ENCODE peak calls at places on chromosomes 3 and 15, in seven cellular contexts. One of them, this sample, is unnamed.
A peak's percentile ranks its signal among the peaks of the same experiment; 100 is the strongest.

GRCh38 chr15:68410466-68411200 is 21.3 kb downstream of the ITGA11 start:
- DNase-seq in stimulated activated CD4-positive, alpha-beta T cell treated with anti-CD3 and anti-CD28 coated beads, Interleukin-15, amount 100 ng/mL, for 24 hours: no peak
- DNase-seq in NCI-H1092: no peak
- DNase-seq in stimulated activated naive CD8-positive, alpha-beta T cell treated with anti-CD3 and anti-CD28 coated beads, Interleukin-15, Interleukin-2, amounts not matched to agents 100 U/mL and 50 U/mL, for 24 hours: no peak
- DNase-seq in left cardiac atrium: no peak
- DNase-seq in effector CD4-positive, alpha-beta T cell: no peak
- DNase-seq in Right ventricle myocardium superior: no peak
- DNase-seq in this sample: no peak

GRCh38 chr3:60523536-60523935 is 727.7 kb downstream of the FHIT start:
- DNase-seq in Right ventricle myocardium superior: no peak
- DNase-seq in stimulated activated naive CD8-positive, alpha-beta T cell treated with anti-CD3 and anti-CD28 coated beads, Interleukin-15, Interleukin-2, amounts not matched to agents 100 U/mL and 50 U/mL, for 24 hours: no peak
- DNase-seq in left cardiac atrium: no peak
- DNase-seq in stimulated activated CD4-positive, alpha-beta T cell treated with anti-CD3 and anti-CD28 coated beads, Interleukin-15, amount 100 ng/mL, for 24 hours: no peak
- DNase-seq in NCI-H1092: no peak
- DNase-seq in effector CD4-positive, alpha-beta T cell: no peak
- DNase-seq in this sample: no peak

GRCh38 chr15:38072507-38073277 is 138.3 kb downstream of the TMCO5A start:
- DNase-seq in NCI-H1092: no peak
- DNase-seq in Right ventricle myocardium superior: peak; percentile 86
- DNase-seq in left cardiac atrium: peak; percentile 75
- DNase-seq in stimulated activated CD4-positive, alpha-beta T cell treated with anti-CD3 and anti-CD28 coated beads, Interleukin-15, amount 100 ng/mL, for 24 hours: peak; percentile 30
- DNase-seq in effector CD4-positive, alpha-beta T cell: no peak
- DNase-seq in stimulated activated naive CD8-positive, alpha-beta T cell treated with anti-CD3 and anti-CD28 coated beads, Interleukin-15, Interleukin-2, amounts not matched to agents 100 U/mL and 50 U/mL, for 24 hours: peak; percentile 24
- DNase-seq in this sample: no peak

GRCh38 chr3:136396916-136397315 is 146.8 kb downstream of the PCCB start:
- DNase-seq in NCI-H1092: no peak
- DNase-seq in effector CD4-positive, alpha-beta T cell: no peak
- DNase-seq in Right ventricle myocardium superior: no peak
- DNase-seq in stimulated activated naive CD8-positive, alpha-beta T cell treated with anti-CD3 and anti-CD28 coated beads, Interleukin-15, Interleukin-2, amounts not matched to agents 100 U/mL and 50 U/mL, for 24 hours: no peak
- DNase-seq in stimulated activated CD4-positive, alpha-beta T cell treated with anti-CD3 and anti-CD28 coated beads, Interleukin-15, amount 100 ng/mL, for 24 hours: no peak
- DNase-seq in left cardiac atrium: no peak
- DNase-seq in this sample: no peak

GRCh38 chr15:59168536-59168935 is 38.1 kb upstream of the LDHAL6B start:
- DNase-seq in left cardiac atrium: no peak
- DNase-seq in stimulated activated naive CD8-positive, alpha-beta T cell treated with anti-CD3 and anti-CD28 coated beads, Interleukin-15, Interleukin-2, amounts not matched to agents 100 U/mL and 50 U/mL, for 24 hours: no peak
- DNase-seq in Right ventricle myocardium superior: no peak
- DNase-seq in NCI-H1092: no peak
- DNase-seq in effector CD4-positive, alpha-beta T cell: no peak
- DNase-seq in stimulated activated CD4-positive, alpha-beta T cell treated with anti-CD3 and anti-CD28 coated beads, Interleukin-15, amount 100 ng/mL, for 24 hours: no peak
- DNase-seq in this sample: no peak

GRCh38 chr3:60250210-60250609 is 1001.0 kb downstream of the FHIT start:
- DNase-seq in Right ventricle myocardium superior: no peak
- DNase-seq in stimulated activated CD4-positive, alpha-beta T cell treated with anti-CD3 and anti-CD28 coated beads, Interleukin-15, amount 100 ng/mL, for 24 hours: no peak
- DNase-seq in effector CD4-positive, alpha-beta T cell: no peak
- DNase-seq in stimulated activated naive CD8-positive, alpha-beta T cell treated with anti-CD3 and anti-CD28 coated beads, Interleukin-15, Interleukin-2, amounts not matched to agents 100 U/mL and 50 U/mL, for 24 hours: no peak
- DNase-seq in NCI-H1092: no peak
- DNase-seq in left cardiac atrium: no peak
- DNase-seq in this sample: no peak

GRCh38 chr3:195897081-195897852 is 11.1 kb downstream of the TNK2 start:
- DNase-seq in NCI-H1092: no peak
- DNase-seq in stimulated activated naive CD8-positive, alpha-beta T cell treated with anti-CD3 and anti-CD28 coated beads, Interleukin-15, Interleukin-2, amounts not matched to agents 100 U/mL and 50 U/mL, for 24 hours: no peak
- DNase-seq in Right ventricle myocardium superior: peak; percentile 54
- DNase-seq in left cardiac atrium: peak; percentile 56
- DNase-seq in effector CD4-positive, alpha-beta T cell: no peak
- DNase-seq in stimulated activated CD4-positive, alpha-beta T cell treated with anti-CD3 and anti-CD28 coated beads, Interleukin-15, amount 100 ng/mL, for 24 hours: no peak
- DNase-seq in this sample: no peak

GRCh38 chr3:83218383-83219200 is 1457.1 kb upstream of the GBE1 start:
- DNase-seq in Right ventricle myocardium superior: no peak
- DNase-seq in left cardiac atrium: no peak
- DNase-seq in effector CD4-positive, alpha-beta T cell: no peak
- DNase-seq in stimulated activated CD4-positive, alpha-beta T cell treated with anti-CD3 and anti-CD28 coated beads, Interleukin-15, amount 100 ng/mL, for 24 hours: no peak
- DNase-seq in stimulated activated naive CD8-positive, alpha-beta T cell treated with anti-CD3 and anti-CD28 coated beads, Interleukin-15, Interleukin-2, amounts not matched to agents 100 U/mL and 50 U/mL, for 24 hours: no peak
- DNase-seq in NCI-H1092: no peak
- DNase-seq in this sample: no peak

GRCh38 chr15:96334705-96335428 is 4.4 kb downstream of the NR2F2 start:
- DNase-seq in stimulated activated naive CD8-positive, alpha-beta T cell treated with anti-CD3 and anti-CD28 coated beads, Interleukin-15, Interleukin-2, amounts not matched to agents 100 U/mL and 50 U/mL, for 24 hours: no peak
- DNase-seq in left cardiac atrium: no peak
- DNase-seq in Right ventricle myocardium superior: no peak
- DNase-seq in effector CD4-positive, alpha-beta T cell: no peak
- DNase-seq in NCI-H1092: no peak
- DNase-seq in stimulated activated CD4-positive, alpha-beta T cell treated with anti-CD3 and anti-CD28 coated beads, Interleukin-15, amount 100 ng/mL, for 24 hours: no peak
- DNase-seq in this sample: no peak

GRCh38 chr3:123749716-123750115 is 134.4 kb downstream of the MYLK start:
- DNase-seq in effector CD4-positive, alpha-beta T cell: no peak
- DNase-seq in stimulated activated CD4-positive, alpha-beta T cell treated with anti-CD3 and anti-CD28 coated beads, Interleukin-15, amount 100 ng/mL, for 24 hours: no peak
- DNase-seq in left cardiac atrium: no peak
- DNase-seq in NCI-H1092: no peak
- DNase-seq in Right ventricle myocardium superior: no peak
- DNase-seq in stimulated activated naive CD8-positive, alpha-beta T cell treated with anti-CD3 and anti-CD28 coated beads, Interleukin-15, Interleukin-2, amounts not matched to agents 100 U/mL and 50 U/mL, for 24 hours: no peak
- DNase-seq in this sample: no peak

GRCh38 chr3:4645468-4645867 is 152.3 kb downstream of the ITPR1 start:
- DNase-seq in effector CD4-positive, alpha-beta T cell: no peak
- DNase-seq in left cardiac atrium: no peak
- DNase-seq in stimulated activated CD4-positive, alpha-beta T cell treated with anti-CD3 and anti-CD28 coated beads, Interleukin-15, amount 100 ng/mL, for 24 hours: peak; percentile 11
- DNase-seq in Right ventricle myocardium superior: no peak
- DNase-seq in stimulated activated naive CD8-positive, alpha-beta T cell treated with anti-CD3 and anti-CD28 coated beads, Interleukin-15, Interleukin-2, amounts not matched to agents 100 U/mL and 50 U/mL, for 24 hours: no peak
- DNase-seq in NCI-H1092: no peak
- DNase-seq in this sample: no peak

GRCh38 chr3:33171580-33171979 is 47.0 kb downstream of the SUSD5 start:
- DNase-seq in stimulated activated CD4-positive, alpha-beta T cell treated with anti-CD3 and anti-CD28 coated beads, Interleukin-15, amount 100 ng/mL, for 24 hours: no peak
- DNase-seq in Right ventricle myocardium superior: no peak
- DNase-seq in stimulated activated naive CD8-positive, alpha-beta T cell treated with anti-CD3 and anti-CD28 coated beads, Interleukin-15, Interleukin-2, amounts not matched to agents 100 U/mL and 50 U/mL, for 24 hours: no peak
- DNase-seq in effector CD4-positive, alpha-beta T cell: no peak
- DNase-seq in left cardiac atrium: no peak
- DNase-seq in NCI-H1092: no peak
- DNase-seq in this sample: no peak

GRCh38 chr3:16448691-16449090 is 64.8 kb downstream of the RFTN1 start:
- DNase-seq in Right ventricle myocardium superior: peak; percentile 76
- DNase-seq in effector CD4-positive, alpha-beta T cell: no peak
- DNase-seq in stimulated activated naive CD8-positive, alpha-beta T cell treated with anti-CD3 and anti-CD28 coated beads, Interleukin-15, Interleukin-2, amounts not matched to agents 100 U/mL and 50 U/mL, for 24 hours: peak; percentile 58
- DNase-seq in stimulated activated CD4-positive, alpha-beta T cell treated with anti-CD3 and anti-CD28 coated beads, Interleukin-15, amount 100 ng/mL, for 24 hours: peak; percentile 66
- DNase-seq in left cardiac atrium: peak; percentile 74
- DNase-seq in NCI-H1092: no peak
- DNase-seq in this sample: no peak

GRCh38 chr15:29731865-29732264 is 90.4 kb downstream of the TJP1 start:
- DNase-seq in left cardiac atrium: no peak
- DNase-seq in NCI-H1092: no peak
- DNase-seq in Right ventricle myocardium superior: no peak
- DNase-seq in stimulated activated naive CD8-positive, alpha-beta T cell treated with anti-CD3 and anti-CD28 coated beads, Interleukin-15, Interleukin-2, amounts not matched to agents 100 U/mL and 50 U/mL, for 24 hours: no peak
- DNase-seq in stimulated activated CD4-positive, alpha-beta T cell treated with anti-CD3 and anti-CD28 coated beads, Interleukin-15, amount 100 ng/mL, for 24 hours: no peak
- DNase-seq in effector CD4-positive, alpha-beta T cell: no peak
- DNase-seq in this sample: no peak

GRCh38 chr15:73464602-73465001 is 21.6 kb downstream of the REC114 start:
- DNase-seq in Right ventricle myocardium superior: no peak
- DNase-seq in stimulated activated CD4-positive, alpha-beta T cell treated with anti-CD3 and anti-CD28 coated beads, Interleukin-15, amount 100 ng/mL, for 24 hours: no peak
- DNase-seq in left cardiac atrium: no peak
- DNase-seq in effector CD4-positive, alpha-beta T cell: no peak
- DNase-seq in stimulated activated naive CD8-positive, alpha-beta T cell treated with anti-CD3 and anti-CD28 coated beads, Interleukin-15, Interleukin-2, amounts not matched to agents 100 U/mL and 50 U/mL, for 24 hours: no peak
- DNase-seq in NCI-H1092: no peak
- DNase-seq in this sample: no peak

GRCh38 chr15:59689626-59690236 is 611 bp upstream of the BNIP2 start:
- DNase-seq in stimulated activated naive CD8-positive, alpha-beta T cell treated with anti-CD3 and anti-CD28 coated beads, Interleukin-15, Interleukin-2, amounts not matched to agents 100 U/mL and 50 U/mL, for 24 hours: peak; percentile 65
- DNase-seq in left cardiac atrium: peak; percentile 90
- DNase-seq in Right ventricle myocardium superior: peak; percentile 94
- DNase-seq in effector CD4-positive, alpha-beta T cell: peak; percentile 58
- DNase-seq in stimulated activated CD4-positive, alpha-beta T cell treated with anti-CD3 and anti-CD28 coated beads, Interleukin-15, amount 100 ng/mL, for 24 hours: peak; percentile 78
- DNase-seq in NCI-H1092: peak; percentile 7
- DNase-seq in this sample: peak; percentile 70

GRCh38 chr3:132753946-132754345 is 31.7 kb upstream of the NPHP3 start:
- DNase-seq in stimulated activated naive CD8-positive, alpha-beta T cell treated with anti-CD3 and anti-CD28 coated beads, Interleukin-15, Interleukin-2, amounts not matched to agents 100 U/mL and 50 U/mL, for 24 hours: no peak
- DNase-seq in left cardiac atrium: no peak
- DNase-seq in stimulated activated CD4-positive, alpha-beta T cell treated with anti-CD3 and anti-CD28 coated beads, Interleukin-15, amount 100 ng/mL, for 24 hours: no peak
- DNase-seq in NCI-H1092: no peak
- DNase-seq in Right ventricle myocardium superior: no peak
- DNase-seq in effector CD4-positive, alpha-beta T cell: no peak
- DNase-seq in this sample: no peak

GRCh38 chr3:179436517-179436916 is 14.8 kb downstream of the GNB4 start:
- DNase-seq in stimulated activated naive CD8-positive, alpha-beta T cell treated with anti-CD3 and anti-CD28 coated beads, Interleukin-15, Interleukin-2, amounts not matched to agents 100 U/mL and 50 U/mL, for 24 hours: no peak
- DNase-seq in NCI-H1092: no peak
- DNase-seq in Right ventricle myocardium superior: no peak
- DNase-seq in stimulated activated CD4-positive, alpha-beta T cell treated with anti-CD3 and anti-CD28 coated beads, Interleukin-15, amount 100 ng/mL, for 24 hours: no peak
- DNase-seq in left cardiac atrium: no peak
- DNase-seq in effector CD4-positive, alpha-beta T cell: no peak
- DNase-seq in this sample: no peak

GRCh38 chr3:116064646-116065045 is 380.6 kb downstream of the LSAMP start:
- DNase-seq in NCI-H1092: no peak
- DNase-seq in stimulated activated CD4-positive, alpha-beta T cell treated with anti-CD3 and anti-CD28 coated beads, Interleukin-15, amount 100 ng/mL, for 24 hours: no peak
- DNase-seq in Right ventricle myocardium superior: no peak
- DNase-seq in left cardiac atrium: no peak
- DNase-seq in effector CD4-positive, alpha-beta T cell: no peak
- DNase-seq in stimulated activated naive CD8-positive, alpha-beta T cell treated with anti-CD3 and anti-CD28 coated beads, Interleukin-15, Interleukin-2, amounts not matched to agents 100 U/mL and 50 U/mL, for 24 hours: no peak
- DNase-seq in this sample: no peak

GRCh38 chr3:126672741-126673140 is 17.8 kb upstream of the TXNRD3 start:
- DNase-seq in stimulated activated naive CD8-positive, alpha-beta T cell treated with anti-CD3 and anti-CD28 coated beads, Interleukin-15, Interleukin-2, amounts not matched to agents 100 U/mL and 50 U/mL, for 24 hours: no peak
- DNase-seq in stimulated activated CD4-positive, alpha-beta T cell treated with anti-CD3 and anti-CD28 coated beads, Interleukin-15, amount 100 ng/mL, for 24 hours: no peak
- DNase-seq in effector CD4-positive, alpha-beta T cell: no peak
- DNase-seq in left cardiac atrium: no peak
- DNase-seq in NCI-H1092: no peak
- DNase-seq in Right ventricle myocardium superior: no peak
- DNase-seq in this sample: peak; percentile 24

GRCh38 chr15:35777016-35777415 is 231.1 kb upstream of the DPH6 start:
- DNase-seq in NCI-H1092: no peak
- DNase-seq in effector CD4-positive, alpha-beta T cell: no peak
- DNase-seq in stimulated activated CD4-positive, alpha-beta T cell treated with anti-CD3 and anti-CD28 coated beads, Interleukin-15, amount 100 ng/mL, for 24 hours: no peak
- DNase-seq in stimulated activated naive CD8-positive, alpha-beta T cell treated with anti-CD3 and anti-CD28 coated beads, Interleukin-15, Interleukin-2, amounts not matched to agents 100 U/mL and 50 U/mL, for 24 hours: no peak
- DNase-seq in left cardiac atrium: no peak
- DNase-seq in Right ventricle myocardium superior: no peak
- DNase-seq in this sample: peak; percentile 85

GRCh38 chr3:72187131-72187530 is 402.2 kb upstream of the PROK2 start:
- DNase-seq in effector CD4-positive, alpha-beta T cell: no peak
- DNase-seq in Right ventricle myocardium superior: no peak
- DNase-seq in NCI-H1092: no peak
- DNase-seq in stimulated activated naive CD8-positive, alpha-beta T cell treated with anti-CD3 and anti-CD28 coated beads, Interleukin-15, Interleukin-2, amounts not matched to agents 100 U/mL and 50 U/mL, for 24 hours: no peak
- DNase-seq in stimulated activated CD4-positive, alpha-beta T cell treated with anti-CD3 and anti-CD28 coated beads, Interleukin-15, amount 100 ng/mL, for 24 hours: no peak
- DNase-seq in left cardiac atrium: no peak
- DNase-seq in this sample: no peak

GRCh38 chr3:8739757-8740508 is 6.3 kb downstream of the CAV3 start:
- DNase-seq in left cardiac atrium: no peak
- DNase-seq in stimulated activated CD4-positive, alpha-beta T cell treated with anti-CD3 and anti-CD28 coated beads, Interleukin-15, amount 100 ng/mL, for 24 hours: no peak
- DNase-seq in stimulated activated naive CD8-positive, alpha-beta T cell treated with anti-CD3 and anti-CD28 coated beads, Interleukin-15, Interleukin-2, amounts not matched to agents 100 U/mL and 50 U/mL, for 24 hours: peak; percentile 4
- DNase-seq in Right ventricle myocardium superior: no peak
- DNase-seq in NCI-H1092: no peak
- DNase-seq in effector CD4-positive, alpha-beta T cell: no peak
- DNase-seq in this sample: no peak

GRCh38 chr3:36969540-36970432 is 23.1 kb downstream of the EPM2AIP1 start:
- DNase-seq in stimulated activated naive CD8-positive, alpha-beta T cell treated with anti-CD3 and anti-CD28 coated beads, Interleukin-15, Interleukin-2, amounts not matched to agents 100 U/mL and 50 U/mL, for 24 hours: peak; percentile 38
- DNase-seq in Right ventricle myocardium superior: no peak
- DNase-seq in left cardiac atrium: peak; percentile 47
- DNase-seq in stimulated activated CD4-positive, alpha-beta T cell treated with anti-CD3 and anti-CD28 coated beads, Interleukin-15, amount 100 ng/mL, for 24 hours: peak; percentile 54
- DNase-seq in NCI-H1092: peak; percentile 77
- DNase-seq in effector CD4-positive, alpha-beta T cell: peak; percentile 16
- DNase-seq in this sample: peak; percentile 71

GRCh38 chr3:179943097-179943880 is 93.4 kb downstream of the PEX5L start:
- DNase-seq in Right ventricle myocardium superior: no peak
- DNase-seq in stimulated activated CD4-positive, alpha-beta T cell treated with anti-CD3 and anti-CD28 coated beads, Interleukin-15, amount 100 ng/mL, for 24 hours: no peak
- DNase-seq in left cardiac atrium: no peak
- DNase-seq in effector CD4-positive, alpha-beta T cell: no peak
- DNase-seq in NCI-H1092: no peak
- DNase-seq in stimulated activated naive CD8-positive, alpha-beta T cell treated with anti-CD3 and anti-CD28 coated beads, Interleukin-15, Interleukin-2, amounts not matched to agents 100 U/mL and 50 U/mL, for 24 hours: no peak
- DNase-seq in this sample: peak; percentile 11

GRCh38 chr15:65948352-65948751 is 79.1 kb downstream of the RAB11A start:
- DNase-seq in stimulated activated naive CD8-positive, alpha-beta T cell treated with anti-CD3 and anti-CD28 coated beads, Interleukin-15, Interleukin-2, amounts not matched to agents 100 U/mL and 50 U/mL, for 24 hours: no peak
- DNase-seq in effector CD4-positive, alpha-beta T cell: no peak
- DNase-seq in left cardiac atrium: no peak
- DNase-seq in stimulated activated CD4-positive, alpha-beta T cell treated with anti-CD3 and anti-CD28 coated beads, Interleukin-15, amount 100 ng/mL, for 24 hours: no peak
- DNase-seq in Right ventricle myocardium superior: no peak
- DNase-seq in NCI-H1092: no peak
- DNase-seq in this sample: no peak

GRCh38 chr3:188231454-188231853 is 77.5 kb downstream of the LPP start:
- DNase-seq in stimulated activated naive CD8-positive, alpha-beta T cell treated with anti-CD3 and anti-CD28 coated beads, Interleukin-15, Interleukin-2, amounts not matched to agents 100 U/mL and 50 U/mL, for 24 hours: no peak
- DNase-seq in effector CD4-positive, alpha-beta T cell: no peak
- DNase-seq in stimulated activated CD4-positive, alpha-beta T cell treated with anti-CD3 and anti-CD28 coated beads, Interleukin-15, amount 100 ng/mL, for 24 hours: no peak
- DNase-seq in NCI-H1092: no peak
- DNase-seq in Right ventricle myocardium superior: no peak
- DNase-seq in left cardiac atrium: no peak
- DNase-seq in this sample: no peak

GRCh38 chr3:51813539-51813938 is 34.5 kb upstream of the IQCF6 start:
- DNase-seq in left cardiac atrium: peak; percentile 58
- DNase-seq in effector CD4-positive, alpha-beta T cell: no peak
- DNase-seq in stimulated activated CD4-positive, alpha-beta T cell treated with anti-CD3 and anti-CD28 coated beads, Interleukin-15, amount 100 ng/mL, for 24 hours: no peak
- DNase-seq in NCI-H1092: no peak
- DNase-seq in Right ventricle myocardium superior: peak; percentile 75
- DNase-seq in stimulated activated naive CD8-positive, alpha-beta T cell treated with anti-CD3 and anti-CD28 coated beads, Interleukin-15, Interleukin-2, amounts not matched to agents 100 U/mL and 50 U/mL, for 24 hours: no peak
- DNase-seq in this sample: no peak